ENCODE peak calls at places on chromosome 4, in seven cellular contexts. P, L, G, F, Y, J and C are unnamed samples.

GRCh38 chr4:80814266-80814665 is 216.2 kb upstream of the BMP3 start:
- DNase-seq in P (no peak), L (no peak), G (no peak), F (no peak), Y (no peak), J (no peak), C (no peak)

GRCh38 chr4:75733369-75733768 is 9.0 kb downstream of the USO1 start:
- DNase-seq in P (no peak), L (no peak), G (no peak), F (no peak), Y (no peak), J (no peak), C (no peak)

GRCh38 chr4:101114936-101115372 is 232.4 kb downstream of the PPP3CA start:
- DNase-seq in P (no peak), L (no peak), G (no peak), F (no peak), Y (no peak), J (no peak), C (no peak)

GRCh38 chr4:28073860-28074555 is 1213.4 kb downstream of the STIM2 start:
- DNase-seq in P (no peak), L (no peak), G (no peak), F (no peak), Y (no peak), J (no peak), C (no peak)

GRCh38 chr4:89142691-89143669 is 31.6 kb downstream of the TIGD2 start:
- DNase-seq in P (peak; percentile 4), L (no peak), G (no peak), F (no peak), Y (no peak), J (no peak), C (no peak)

GRCh38 chr4:8854866-8855265 is 16.8 kb downstream of the HMX1 start:
- DNase-seq in P (no peak), L (no peak), G (no peak), F (no peak), Y (no peak), J (no peak), C (no peak)

GRCh38 chr4:152344001-152344400 is 191.9 kb downstream of the FBXW7 start:
- DNase-seq in P (no peak), L (no peak), G (no peak), F (no peak), Y (no peak), J (no peak), C (no peak)

GRCh38 chr4:6443035-6444023 is 29.1 kb downstream of the PPP2R2C start:
- DNase-seq in P (no peak), L (no peak), G (peak; percentile 29), F (no peak), Y (no peak), J (no peak), C (peak; percentile 50)

GRCh38 chr4:166169111-166169510 is 296.1 kb downstream of the TLL1 start:
- DNase-seq in P (no peak), L (no peak), G (peak; percentile 44), F (no peak), Y (no peak), J (no peak), C (no peak)

GRCh38 chr4:184280104-184280503 is 62.4 kb upstream of the ENPP6 start:
- DNase-seq in P (no peak), L (no peak), G (no peak), F (no peak), Y (no peak), J (no peak), C (no peak)

GRCh38 chr4:182201871-182202270 is 41.3 kb upstream of the TENM3 start:
- DNase-seq in P (no peak), L (no peak), G (no peak), F (no peak), Y (no peak), J (no peak), C (no peak)

GRCh38 chr4:54658321-54659093 is 750 bp downstream of the KIT start:
- DNase-seq in P (no peak), L (no peak), G (peak; percentile 35), F (peak; percentile 54), Y (peak; percentile 30), J (peak; percentile 17), C (no peak)

GRCh38 chr4:25144870-25145481 is 15.3 kb downstream of the SEPSECS start:
- DNase-seq in P (no peak), L (no peak), G (no peak), F (no peak), Y (no peak), J (no peak), C (no peak)